ENCODE peak calls at places on chromosomes 3 and 15, in four cellular contexts. B, P, H and A are unnamed samples. For H3K36me3, the result is how much of the 10 kb centered on the place peaks cover.

GRCh38 chr3:188345223-188345622 is 191.3 kb downstream of the LPP start:
- DNase-seq in P (no peak), H (no peak), B (no peak), A (no peak)

GRCh38 chr15:88331291-88331690 is 74.8 kb upstream of the NTRK3 start:
- DNase-seq in P (peak), B (no peak), H (peak), A (no peak)

GRCh38 chr15:47786371-47786770 is 69.1 kb downstream of the SEMA6D start:
- DNase-seq in H (no peak), B (no peak), P (no peak), A (no peak)

GRCh38 chr3:99498544-99499234 is 139.7 kb upstream of the COL8A1 start:
- DNase-seq in H (no peak), P (peak), B (no peak), A (no peak)

GRCh38 chr3:150765949-150766720 is 3.2 kb upstream of the SIAH2 start:
- DNase-seq in H (no peak), B (no peak), P (peak), A (no peak)

GRCh38 chr3:128123231-128123537 is 428 bp downstream of the RUVBL1 start:
- DNase-seq in B (no peak), H (no peak), P (no peak), A (no peak)

GRCh38 chr3:65871305-65872141 is 167.2 kb downstream of the MAGI1 start:
- DNase-seq in P (no peak), B (peak), H (peak), A (no peak)

GRCh38 chr3:170724599-170724998 is 138.7 kb upstream of the SLC7A14 start:
- DNase-seq in P (no peak), H (peak), B (no peak), A (no peak)

GRCh38 chr3:10411598-10412332 is 90.9 kb upstream of the SEC13 start:
- DNase-seq in B (no peak), H (no peak), P (no peak), A (no peak)

GRCh38 chr3:160134964-160135363 is 90.3 kb upstream of the C3orf80 start:
- DNase-seq in B (no peak), H (no peak), P (no peak), A (no peak)

GRCh38 chr3:187759601-187760000 is 14.3 kb upstream of the BCL6 start:
- DNase-seq in P (no peak), B (no peak), H (no peak), A (no peak)

GRCh38 chr15:51754267-51754666 is 2.9 kb downstream of the TMOD2 start:
- DNase-seq in B (no peak), H (no peak), P (no peak), A (no peak)

GRCh38 chr3:138573138-138573537 is 20.9 kb downstream of the CEP70 start:
- DNase-seq in H (no peak), P (no peak), B (no peak), A (no peak)

GRCh38 chr15:31502541-31503229 is 176.1 kb downstream of the KLF13 start:
- DNase-seq in P (no peak), H (no peak), B (no peak), A (no peak)

GRCh38 chr3:107627962-107628542 is 105.3 kb downstream of the BBX start:
- DNase-seq in H (no peak), P (no peak), B (no peak), A (no peak)
- TF ChIP-seq CTCF in H (no peak), P (peak), B (no peak), A (no peak)

DNA sequence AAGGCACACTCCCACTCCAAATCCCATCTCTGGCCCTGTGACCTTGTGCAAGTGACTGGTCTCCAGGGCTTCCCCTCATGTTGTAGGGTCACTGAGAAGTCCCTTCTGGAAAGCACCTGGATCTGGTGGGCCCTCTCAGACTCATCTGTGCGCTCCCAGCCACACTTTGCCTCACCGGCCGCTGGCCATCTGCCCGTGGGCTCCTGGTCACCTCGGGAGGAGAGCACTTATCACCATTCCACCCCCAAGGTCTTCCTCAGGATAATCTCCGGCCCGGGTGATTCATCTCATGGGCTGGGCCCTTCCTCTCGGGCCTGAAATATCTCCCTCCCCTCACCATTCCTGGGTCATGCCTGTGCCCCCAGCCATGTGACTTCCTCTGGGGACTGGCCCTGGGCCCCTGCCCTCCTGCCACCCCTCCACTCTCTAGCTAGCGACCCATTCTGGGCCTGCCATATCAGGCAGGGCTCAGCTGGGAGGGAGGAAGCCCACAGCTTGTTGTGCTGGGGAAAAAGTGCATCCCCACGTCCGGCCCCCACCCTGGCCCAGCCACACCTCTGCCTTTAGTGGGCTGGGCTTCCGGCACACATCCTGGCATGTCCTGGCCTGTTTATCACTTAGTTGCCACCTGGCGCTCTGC is 10.6 kb upstream of the WNT7A start:
- DNase-seq in P (no peak), H (peak), B (no peak), A (no peak)
- H3K36me3 ChIP-seq in P (under half), H (under half), B (under half), A (under half)

DNA sequence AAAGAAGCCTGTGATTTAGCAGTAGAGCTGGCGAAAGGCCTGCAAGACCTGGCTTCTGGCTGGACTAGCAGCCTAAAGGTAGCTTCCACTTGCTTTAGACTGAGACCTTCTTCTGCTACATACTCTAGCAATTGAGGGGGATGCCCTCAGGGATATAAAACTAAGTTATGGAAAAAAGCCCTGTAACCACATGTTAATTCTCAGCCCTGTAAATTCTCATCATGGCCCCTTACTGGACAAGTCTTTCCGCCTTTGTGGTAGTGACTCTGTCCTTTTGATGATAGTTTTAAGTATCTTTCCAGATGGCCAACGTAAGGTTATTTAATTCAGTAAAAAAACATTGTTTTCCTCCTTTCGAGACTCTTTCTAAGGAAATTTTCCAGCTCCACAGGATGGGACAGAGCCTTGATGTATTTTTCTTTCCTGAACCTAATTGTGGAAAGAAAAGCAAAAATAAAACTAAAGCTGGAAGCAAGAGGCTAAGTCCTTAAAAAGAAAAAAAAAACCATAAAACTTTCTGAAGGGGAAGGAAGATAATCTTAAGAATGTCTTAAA is 25.3 kb upstream of the TM4SF4 start:
- DNase-seq in H (no peak), P (no peak), B (no peak), A (no peak)
- H3K27ac ChIP-seq in H (peak), P (no peak), B (peak), A (no peak)

DNA sequence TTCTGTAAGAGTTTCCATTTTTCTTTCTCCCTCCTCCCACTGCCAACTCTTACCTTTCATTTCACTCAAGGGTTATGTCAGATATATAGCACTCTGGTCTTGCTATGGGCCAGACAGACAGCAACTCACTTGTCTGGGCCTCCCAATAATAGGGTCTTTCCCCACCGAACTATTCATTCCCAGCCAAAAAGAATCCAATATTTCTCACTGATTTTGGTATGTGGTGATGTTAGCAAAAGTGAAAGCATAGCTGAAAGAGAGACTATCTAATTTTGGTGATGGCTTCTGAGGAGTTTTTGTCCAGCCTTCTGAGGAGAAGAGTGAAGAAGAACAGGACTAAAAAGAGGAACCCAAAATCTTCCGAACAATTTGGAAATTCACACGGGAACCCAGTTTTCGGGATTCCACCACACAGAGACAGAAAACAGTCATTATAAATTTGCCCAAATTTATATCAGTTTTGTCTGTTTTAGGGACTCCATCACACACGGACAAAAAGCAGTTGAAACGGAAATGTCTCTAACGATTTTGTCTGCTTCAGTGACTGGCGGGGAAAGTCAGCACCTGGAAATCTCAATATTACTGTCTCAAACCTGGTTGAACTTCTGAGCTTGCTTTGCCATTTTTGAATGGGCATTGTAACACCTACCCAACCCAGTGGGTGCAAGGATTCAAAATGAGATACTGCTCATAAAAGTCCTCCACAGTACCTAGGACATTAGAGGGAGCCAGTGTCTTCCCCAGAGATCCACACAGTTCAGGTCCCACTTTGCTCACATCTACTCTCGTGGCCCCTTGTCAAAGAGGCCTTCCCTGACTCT is 9.1 kb downstream of the CD80 start:
- DNase-seq in B (no peak), P (no peak), H (no peak), A (no peak)
- TF ChIP-seq CTCF in B (no peak), P (no peak), H (no peak), A (no peak)

GRCh38 chr3:26004205-26004604 is 214.3 kb downstream of the OXSM start:
- DNase-seq in P (no peak), B (no peak), H (no peak), A (no peak)
- H3K36me3 ChIP-seq in P (under half), B (under half), H (under half), A (under half)

GRCh38 chr15:39860200-39860599 is 59.9 kb downstream of the GPR176 start:
- DNase-seq in H (no peak), P (peak), B (no peak), A (no peak)

GRCh38 chr15:39859609-39860008 is 60.5 kb downstream of the GPR176 start:
- DNase-seq in B (no peak), H (no peak), P (no peak), A (no peak)

GRCh38 chr15:39857132-39857531 is 62.9 kb downstream of the GPR176 start:
- DNase-seq in P (no peak), H (no peak), B (no peak), A (no peak)

GRCh38 chr15:39864116-39864515 is 56.0 kb downstream of the GPR176 start:
- DNase-seq in H (no peak), P (no peak), B (no peak), A (no peak)

DNA sequence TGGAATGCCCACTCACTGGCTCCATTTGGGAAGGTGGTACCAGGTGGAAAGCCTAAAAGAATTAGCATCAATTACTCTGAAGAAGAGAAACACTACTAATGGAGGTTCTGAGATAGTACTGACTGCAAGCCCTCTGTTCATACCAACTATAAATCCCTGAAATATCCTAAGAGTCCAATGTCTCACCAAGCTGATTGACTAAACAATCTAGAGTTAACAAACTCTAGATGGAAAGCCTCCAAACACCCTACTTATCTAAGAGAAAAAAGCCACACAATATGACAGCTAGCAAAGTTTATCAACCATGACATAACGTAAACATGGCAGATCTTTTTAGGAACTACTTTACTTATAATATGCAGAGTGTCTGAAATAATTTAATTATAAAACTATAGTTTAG is 59.2 kb downstream of the GPR176 start:
- DNase-seq in P (no peak), H (no peak), B (no peak), A (no peak)
- H3K27ac ChIP-seq in P (peak), H (no peak), B (no peak), A (no peak)

GRCh38 chr15:66897971-66898370 is 167.4 kb upstream of the SMAD3 start:
- DNase-seq in B (no peak), P (no peak), H (no peak), A (no peak)

GRCh38 chr15:66900586-66901310 is 164.7 kb upstream of the SMAD3 start:
- DNase-seq in H (no peak), P (no peak), B (no peak), A (no peak)

GRCh38 chr15:66898656-66899402 is 166.6 kb upstream of the SMAD3 start:
- DNase-seq in H (no peak), P (peak), B (no peak), A (no peak)

GRCh38 chr15:66901336-66902100 is 163.9 kb upstream of the SMAD3 start:
- DNase-seq in P (no peak), H (no peak), B (no peak), A (no peak)

DNA sequence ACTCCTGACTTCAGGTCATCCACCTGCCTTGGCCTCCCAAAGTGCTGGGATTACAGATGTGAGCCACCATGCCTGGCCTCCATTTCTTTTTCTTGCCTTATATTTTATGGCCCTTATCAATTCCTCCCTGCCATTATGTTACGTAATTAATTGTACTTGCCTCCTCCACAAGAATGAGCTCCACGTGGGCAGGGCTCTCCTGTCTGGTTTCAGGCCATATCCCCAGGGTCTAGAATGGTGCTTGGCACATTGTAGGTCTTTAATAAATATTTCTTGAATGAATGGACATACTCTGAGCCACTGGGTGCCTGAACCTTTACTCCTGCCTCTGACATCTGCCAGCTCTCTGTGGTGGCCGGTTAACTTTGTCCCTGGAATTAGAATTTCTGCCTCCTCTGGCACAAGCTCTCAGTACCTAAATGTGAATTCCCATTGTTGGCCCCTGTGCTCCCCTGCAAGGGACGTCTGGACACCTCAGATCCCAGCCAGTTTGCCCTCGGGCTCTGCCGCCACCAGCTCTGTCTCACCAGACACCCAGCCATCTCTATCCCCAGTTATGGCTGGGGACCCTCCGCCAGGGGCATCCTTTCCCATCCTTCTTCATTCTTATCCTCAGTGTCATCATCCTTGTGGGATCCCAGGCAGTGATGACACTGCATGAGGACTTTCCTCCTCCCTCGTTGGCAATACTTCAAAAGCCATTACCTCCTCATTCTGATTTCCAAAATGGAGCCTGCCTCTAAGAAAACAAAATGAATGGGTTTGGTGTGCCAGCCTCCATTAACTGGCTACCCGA is 165.6 kb upstream of the SMAD3 start:
- DNase-seq in B (no peak), P (no peak), H (no peak), A (no peak)
- TF ChIP-seq CTCF in B (no peak), P (no peak), H (no peak), A (no peak)